ENCODE peak calls at places on chromosome 2, in five cellular contexts. Z is prostate gland, A is psoas muscle, B is coronary artery, Y is brain microvascular endothelial cell. I is an unnamed sample.

GRCh38 chr2:97870396-97870843 is 125.3 kb downstream of the TMEM131 start:
- DNase-seq in B (no peak), A (no peak), Z (no peak), Y (peak), I (no peak)

GRCh38 chr2:218582085-218582484 is 13.4 kb downstream of the CNOT9 start:
- DNase-seq in Z (no peak), B (no peak), Y (peak), A (no peak), I (no peak)

GRCh38 chr2:146129231-146129630 is 1609.3 kb upstream of the ZEB2 start:
- DNase-seq in Z (no peak), B (no peak), Y (no peak), A (no peak), I (no peak)

GRCh38 chr2:68645523-68645922 is 2.1 kb downstream of the PROKR1 start:
- DNase-seq in A (no peak), Y (no peak), B (no peak), Z (no peak), I (no peak)

GRCh38 chr2:207285451-207285771 is 119.7 kb upstream of the KLF7 start:
- DNase-seq in A (no peak), Z (no peak), Y (no peak), B (no peak), I (no peak)

GRCh38 chr2:169050476-169051240 is 18.7 kb upstream of the DHRS9 start:
- DNase-seq in Y (peak), B (no peak), A (no peak), Z (no peak), I (no peak)

GRCh38 chr2:39949131-39949530 is 170.1 kb upstream of the THUMPD2 start:
- DNase-seq in A (no peak), Y (no peak), Z (no peak), B (no peak), I (no peak)

GRCh38 chr2:172086349-172087190 is 1.3 kb downstream of the DLX1 start:
- DNase-seq in A (no peak), Z (no peak), B (no peak), Y (no peak), I (peak)

GRCh38 chr2:133431289-133431688 is 137.0 kb downstream of the NCKAP5 start:
- DNase-seq in B (no peak), A (no peak), Y (peak), Z (no peak), I (no peak)

GRCh38 chr2:197805598-197806316 is 1.4 kb downstream of the PLCL1 start:
- DNase-seq in Z (no peak), B (no peak), A (no peak), Y (no peak), I (no peak)

GRCh38 chr2:222862068-222862914 is 1.5 kb downstream of the ACSL3 start:
- DNase-seq in A (no peak), Y (no peak), B (no peak), Z (peak), I (no peak)

GRCh38 chr2:235003096-235003775 is 51.4 kb downstream of the SH3BP4 start:
- DNase-seq in A (no peak), Z (no peak), Y (no peak), B (no peak), I (no peak)

GRCh38 chr2:30691948-30692828 is 115.1 kb downstream of the CAPN13 start:
- DNase-seq in Z (no peak), A (peak), B (no peak), Y (no peak), I (peak)

GRCh38 chr2:196639180-196640030 is at the start of gene CCDC150:
- DNase-seq in Y (peak), A (peak), Z (peak), B (peak), I (peak)

GRCh38 chr2:235493402-235493774 is 455 bp upstream of the AGAP1 start:
- DNase-seq in A (no peak), B (peak), Y (peak), Z (no peak), I (no peak)

GRCh38 chr2:25234756-25235155 is 66.4 kb upstream of the POMC start:
- DNase-seq in Y (no peak), B (no peak), A (no peak), Z (no peak), I (no peak)

GRCh38 chr2:213065583-213066444 is 85.6 kb downstream of the IKZF2 start:
- DNase-seq in B (no peak), Z (peak), Y (peak), A (no peak), I (no peak)

GRCh38 chr2:102070058-102070642 is 72.4 kb upstream of the IL1R1 start:
- DNase-seq in Y (peak), A (peak), B (peak), Z (no peak), I (no peak)

GRCh38 chr2:79717364-79718007 is 204.6 kb downstream of the CTNNA2 start:
- DNase-seq in A (no peak), B (no peak), Y (peak), Z (no peak), I (peak)

GRCh38 chr2:162888641-162889040 is 50.1 kb upstream of the KCNH7 start:
- DNase-seq in Z (no peak), Y (peak), B (no peak), A (no peak), I (no peak)

GRCh38 chr2:224802407-224802806 is 86.2 kb upstream of the CCDC195 start:
- DNase-seq in Z (no peak), A (no peak), Y (peak), B (no peak), I (no peak)

GRCh38 chr2:120014231-120014990 is 1.5 kb downstream of the EPB41L5 start:
- DNase-seq in A (no peak), Y (no peak), Z (no peak), B (no peak), I (no peak)

GRCh38 chr2:10500601-10501361 is 52.7 kb upstream of the ODC1 start:
- DNase-seq in Z (no peak), Y (no peak), A (no peak), B (peak), I (no peak)

GRCh38 chr2:52084760-52085159 is 1052.8 kb upstream of the NRXN1 start:
- DNase-seq in A (no peak), B (no peak), Y (no peak), Z (no peak), I (no peak)

GRCh38 chr2:236114959-236115358 is 53.2 kb downstream of the GBX2 start:
- DNase-seq in A (no peak), Z (no peak), B (no peak), Y (no peak), I (no peak)

GRCh38 chr2:120538691-120539420 is 192.9 kb downstream of the INHBB start:
- DNase-seq in Z (peak), A (no peak), Y (no peak), B (no peak), I (no peak)

GRCh38 chr2:200943527-200944120 is 19.8 kb downstream of the ORC2 start:
- DNase-seq in Z (no peak), Y (no peak), A (no peak), B (no peak), I (no peak)

GRCh38 chr2:15956751-15957736 is 16.7 kb downstream of the MYCN start:
- DNase-seq in Z (no peak), A (no peak), B (no peak), Y (no peak), I (no peak)

GRCh38 chr2:70620020-70620419 is 66.4 kb upstream of the TGFA start:
- DNase-seq in Z (no peak), A (no peak), Y (no peak), B (no peak), I (no peak)

GRCh38 chr2:98460573-98461560 is 16.2 kb downstream of the INPP4A start:
- DNase-seq in Y (no peak), A (no peak), B (peak), Z (no peak), I (no peak)

GRCh38 chr2:218465987-218466633 is 47.2 kb downstream of the VIL1 start:
- DNase-seq in Y (no peak), A (no peak), B (no peak), Z (no peak), I (no peak)

GRCh38 chr2:96869281-96869823 is 528 bp downstream of the SEMA4C start:
- DNase-seq in Y (peak), Z (peak), A (peak), B (peak), I (peak)
- TF ChIP-seq CTCF in Y (no peak), Z (no peak), A (peak), B (no peak), I (peak)

GRCh38 chr2:46275995-46276394 is 21.2 kb upstream of the EPAS1 start:
- DNase-seq in Z (no peak), A (peak), B (no peak), Y (peak), I (no peak)

GRCh38 chr2:46278952-46279351 is 18.3 kb upstream of the EPAS1 start:
- DNase-seq in A (no peak), B (no peak), Y (no peak), Z (no peak), I (no peak)

GRCh38 chr2:46273919-46274318 is 23.3 kb upstream of the EPAS1 start:
- DNase-seq in Z (no peak), Y (peak), B (no peak), A (no peak), I (no peak)

GRCh38 chr2:46277470-46278190 is 19.6 kb upstream of the EPAS1 start:
- DNase-seq in A (no peak), B (no peak), Y (no peak), Z (no peak), I (no peak)

DNA sequence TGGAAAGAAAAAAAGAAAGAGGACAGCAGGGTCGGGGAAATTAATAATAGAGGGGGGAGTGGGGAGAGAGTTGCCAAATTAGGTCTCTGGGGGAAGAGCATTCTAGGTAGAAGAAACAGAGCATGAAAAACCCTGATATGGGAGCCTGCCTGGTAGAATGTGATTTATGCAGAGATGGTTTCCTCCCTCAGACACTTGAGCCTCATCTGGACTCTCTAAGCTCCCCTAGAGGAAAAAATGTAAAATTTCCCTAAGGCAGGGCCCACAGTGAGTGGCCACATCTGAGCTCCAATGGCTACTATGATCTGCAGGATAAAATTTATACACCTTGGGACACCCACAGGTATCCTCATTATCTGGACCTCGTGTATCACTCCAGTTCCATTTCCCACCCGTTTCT is 20.6 kb upstream of the EPAS1 start:
- DNase-seq in Z (no peak), B (no peak), Y (peak), A (no peak), I (no peak)
- TF ChIP-seq CTCF in Z (no peak), B (no peak), Y (peak), A (no peak), I (peak)

GRCh38 chr2:240451108-240451611 is 15.7 kb downstream of the GPC1 start:
- DNase-seq in Y (no peak), Z (peak), A (peak), B (no peak), I (no peak)
- TF ChIP-seq CTCF in Y (peak), Z (no peak), A (no peak), B (no peak), I (no peak)

GRCh38 chr2:226799211-226799975 is at the start of gene IRS1:
- DNase-seq in B (peak), A (peak), Z (peak), Y (peak), I (peak)
- TF ChIP-seq CTCF in B (no peak), A (peak), Z (no peak), Y (peak), I (peak)

DNA sequence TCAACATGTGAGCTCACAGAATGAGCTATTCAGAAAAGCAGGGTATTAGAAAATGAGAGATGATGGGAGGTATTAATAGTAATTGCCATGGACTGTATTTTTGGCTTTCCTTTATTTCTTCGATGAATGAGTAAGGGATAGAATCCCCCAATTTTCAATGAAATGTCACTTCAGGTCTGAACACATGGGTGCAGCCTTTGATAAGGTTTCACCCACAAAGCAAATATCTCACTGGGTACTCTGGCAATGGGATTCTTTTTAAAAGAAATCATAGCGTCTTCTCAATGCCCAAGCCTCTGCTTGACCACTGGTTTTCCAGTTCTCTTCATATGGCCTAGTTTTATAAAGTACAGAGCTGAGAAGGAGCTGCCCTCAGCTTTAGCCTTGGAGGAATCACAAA is 610.5 kb upstream of the FANCL start:
- DNase-seq in A (no peak), B (no peak), Z (no peak), Y (peak), I (no peak)
- TF ChIP-seq CTCF in A (no peak), B (no peak), Z (no peak), Y (no peak), I (peak)

DNA sequence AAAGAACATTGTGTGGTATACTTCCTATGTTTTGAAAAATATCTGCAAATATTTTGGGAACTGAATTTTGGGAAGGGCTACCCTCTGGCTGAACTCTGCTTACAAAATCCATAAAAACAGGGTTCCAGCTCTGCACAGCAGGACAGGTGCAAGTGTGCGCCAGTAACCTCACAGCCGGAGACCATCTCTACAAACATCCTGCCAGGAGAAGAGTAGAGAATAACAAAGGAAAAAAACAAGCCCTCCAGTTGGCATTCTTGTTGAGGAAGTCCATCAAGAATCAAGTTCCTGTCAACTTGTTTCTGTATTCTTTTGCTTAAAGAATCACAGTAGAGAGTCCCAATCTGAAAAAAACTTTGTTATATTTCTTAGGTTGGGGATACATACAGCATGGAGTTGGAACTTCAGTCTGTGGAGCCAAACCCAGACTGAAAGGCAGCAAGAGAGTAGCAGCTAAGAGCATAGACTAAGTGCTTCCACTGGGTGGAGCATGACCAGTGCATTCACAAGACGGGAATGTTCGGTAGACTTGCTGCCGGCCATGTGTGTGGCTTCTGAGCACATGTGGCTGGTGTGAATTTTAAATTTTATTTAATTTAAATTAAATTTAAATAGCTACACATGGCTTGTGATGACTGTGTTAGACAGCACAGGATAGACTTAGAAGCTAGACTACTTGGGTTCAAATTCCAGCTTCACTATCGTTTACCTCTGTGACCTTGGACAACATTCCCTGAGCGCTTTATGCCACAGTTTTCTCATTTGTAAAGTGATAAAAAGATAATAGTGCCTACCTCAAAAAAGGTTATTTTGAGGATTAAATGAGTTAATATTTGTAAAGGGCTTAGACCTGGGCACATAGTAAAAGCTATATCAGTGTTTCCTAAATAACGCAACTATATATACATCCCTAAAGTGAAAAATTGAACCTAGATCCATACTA is 41.9 kb downstream of the SPTBN1 start:
- DNase-seq in Z (no peak), A (peak), Y (peak), B (no peak), I (no peak)
- TF ChIP-seq CTCF in Z (no peak), A (peak), Y (peak), B (no peak), I (peak)

DNA sequence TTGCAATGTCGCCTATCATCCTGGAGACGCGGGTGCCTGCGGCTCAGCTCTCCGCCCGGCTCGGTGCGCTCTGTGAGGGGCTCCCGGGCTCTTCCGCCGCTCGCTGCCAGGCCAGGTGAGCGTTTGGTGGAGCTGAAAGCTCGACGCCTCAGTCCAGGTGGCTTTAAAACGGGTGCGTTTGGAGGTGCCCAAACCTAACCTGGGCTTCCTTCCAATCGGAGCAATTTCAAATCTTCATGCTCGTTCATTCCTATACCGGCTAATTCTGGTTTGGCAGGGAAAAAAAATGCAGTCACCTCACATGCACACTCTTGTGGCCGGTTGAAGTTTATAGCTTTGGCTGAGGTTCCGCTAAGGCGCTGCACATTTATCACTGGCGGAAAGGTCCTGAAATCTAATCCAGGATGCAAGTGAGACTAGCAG is at the start of gene SLC16A14:
- DNase-seq in B (no peak), Y (peak), A (no peak), Z (peak), I (no peak)
- TF ChIP-seq CTCF in B (no peak), Y (peak), A (no peak), Z (peak), I (peak)

GRCh38 chr2:3000968-3001367 is 376.6 kb downstream of the EIPR1 start:
- DNase-seq in B (no peak), Z (no peak), A (no peak), Y (no peak), I (no peak)

GRCh38 chr2:3005859-3006258 is 371.8 kb downstream of the EIPR1 start:
- DNase-seq in B (no peak), Y (no peak), A (no peak), Z (no peak), I (no peak)

GRCh38 chr2:3007135-3007534 is 370.5 kb downstream of the EIPR1 start:
- DNase-seq in A (no peak), Z (no peak), B (no peak), Y (no peak), I (no peak)

DNA sequence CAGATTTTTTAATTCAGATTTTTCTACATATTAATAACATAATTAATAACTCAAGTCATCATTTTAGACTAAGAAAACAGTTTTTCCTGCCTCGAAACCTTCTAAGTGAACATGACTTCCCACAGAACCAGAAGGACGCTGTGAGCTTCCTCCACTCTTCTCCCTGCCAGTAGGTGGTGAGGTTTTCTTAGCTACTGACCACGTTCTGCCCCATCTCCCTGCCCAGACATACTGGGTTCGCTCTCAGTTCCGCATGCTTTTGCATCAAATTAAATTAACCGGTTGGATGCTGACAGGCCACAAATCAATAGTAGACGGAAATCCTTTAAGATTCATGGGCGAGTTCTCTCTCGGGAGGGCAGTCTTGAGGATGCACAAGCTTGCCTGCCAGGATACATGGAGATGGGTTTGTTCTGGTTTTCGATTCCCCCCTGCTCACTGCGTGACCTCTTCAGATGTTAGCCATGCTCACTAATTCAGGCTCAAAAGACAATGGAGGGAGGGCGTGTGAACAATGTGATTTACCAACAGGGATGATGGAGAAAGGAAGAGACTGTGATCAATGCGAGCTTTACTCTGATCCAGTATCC is 375.9 kb downstream of the EIPR1 start:
- DNase-seq in Z (peak), Y (no peak), B (no peak), A (no peak), I (no peak)
- TF ChIP-seq CTCF in Z (peak), Y (no peak), B (no peak), A (peak), I (peak)